ENCODE peak calls at places on chromosomes 7 and 10, in five cellular contexts. D is transverse colon, S is A549, P is esophagus muscularis mucosa, H is H1. U is an unnamed sample.

GRCh38 chr7:124171068-124171467 is 138.2 kb upstream of the TMEM229A start:
- DNase-seq in S (no peak), H (no peak), D (no peak), P (no peak), U (no peak)

GRCh38 chr10:77970869-77971803 is 44.6 kb upstream of the DLG5 start:
- DNase-seq in D (peak), P (peak), H (no peak), S (peak), U (peak)

GRCh38 chr7:48389977-48390376 is 218.7 kb downstream of the ABCA13 start:
- DNase-seq in P (peak), S (no peak), H (no peak), D (no peak), U (peak)

GRCh38 chr10:1044146-1044545 is 4.8 kb downstream of the IDI1 start:
- DNase-seq in D (no peak), P (no peak), S (no peak), H (no peak), U (no peak)

GRCh38 chr10:29105516-29106215 is 183.2 kb upstream of the LYZL1 start:
- DNase-seq in S (peak), P (no peak), H (no peak), D (no peak), U (no peak)

GRCh38 chr10:17645591-17646345 is 1.8 kb downstream of the STAM start:
- DNase-seq in D (no peak), P (no peak), H (no peak), S (no peak), U (no peak)

GRCh38 chr10:1788401-1788800 is 51.1 kb upstream of the ADARB2 start:
- DNase-seq in P (no peak), S (no peak), D (no peak), H (no peak), U (no peak)

GRCh38 chr7:117248810-117249209 is 74.0 kb downstream of the WNT2 start:
- DNase-seq in D (no peak), H (no peak), P (peak), S (no peak), U (no peak)

GRCh38 chr7:128281605-128282380 is 40.7 kb downstream of the LEP start:
- DNase-seq in P (no peak), H (no peak), S (no peak), D (no peak), U (no peak)

GRCh38 chr7:30595461-30596042 is 874 bp downstream of the GARS1 start:
- DNase-seq in P (no peak), H (no peak), S (no peak), D (no peak), U (no peak)

GRCh38 chr10:125521721-125522680 is 161.0 kb downstream of the TEX36 start:
- DNase-seq in S (peak), P (peak), D (no peak), H (peak), U (no peak)

GRCh38 chr7:138186951-138187351 is 110.7 kb downstream of the AKR1D1 start:
- DNase-seq in D (no peak), S (no peak), H (no peak), P (no peak), U (no peak)

GRCh38 chr10:77416327-77417135 is 221.1 kb downstream of the KCNMA1 start:
- DNase-seq in P (no peak), D (no peak), H (no peak), S (peak), U (no peak)

GRCh38 chr10:7797582-7797981 is 9.6 kb downstream of the ATP5F1C start:
- DNase-seq in P (no peak), H (no peak), S (peak), D (no peak), U (no peak)

GRCh38 chr10:126549326-126549725 is 121.2 kb downstream of the C10orf90 start:
- DNase-seq in H (no peak), P (no peak), D (no peak), S (no peak), U (no peak)

GRCh38 chr7:46152671-46153070 is 231.6 kb upstream of the IGFBP3 start:
- DNase-seq in P (no peak), H (no peak), S (no peak), D (no peak), U (no peak)

GRCh38 chr10:55628260-55628701 is 732.8 kb downstream of the ZWINT start:
- DNase-seq in D (no peak), S (no peak), P (no peak), H (peak), U (no peak)

GRCh38 chr7:75042831-75043703 is 30.5 kb downstream of the RCC1L start:
- DNase-seq in P (no peak), H (no peak), S (no peak), D (no peak), U (no peak)

GRCh38 chr10:60314306-60314940 is 75.3 kb downstream of the ANK3 start:
- DNase-seq in H (no peak), S (no peak), D (no peak), P (no peak), U (no peak)

GRCh38 chr10:110372656-110373055 is 67.9 kb upstream of the SMNDC1 start:
- DNase-seq in H (no peak), S (peak), P (no peak), D (no peak), U (no peak)

GRCh38 chr7:127628445-127628844 is 10.5 kb upstream of the PAX4 start:
- DNase-seq in H (peak), S (no peak), P (no peak), D (no peak), U (no peak)

GRCh38 chr10:125257521-125258105 is 97.2 kb upstream of the CTBP2 start:
- DNase-seq in H (peak), S (no peak), P (peak), D (no peak), U (no peak)

GRCh38 chr7:767941-768729 is 41.1 kb upstream of the PRKAR1B start:
- DNase-seq in H (no peak), P (no peak), D (no peak), S (no peak), U (no peak)

GRCh38 chr10:63713191-63714144 is 192.3 kb downstream of the REEP3 start:
- DNase-seq in D (peak), P (no peak), S (no peak), H (peak), U (peak)

GRCh38 chr7:134477954-134478353 is 19.1 kb upstream of the AKR1B1 start:
- DNase-seq in S (no peak), P (no peak), H (no peak), D (no peak), U (no peak)

GRCh38 chr7:13687500-13687899 is 302.0 kb downstream of the ETV1 start:
- DNase-seq in D (no peak), P (no peak), S (no peak), H (no peak), U (no peak)

GRCh38 chr7:10343108-10343507 is 630.6 kb upstream of the PHF14 start:
- DNase-seq in S (no peak), H (no peak), D (no peak), P (no peak), U (no peak)

GRCh38 chr10:110225756-110226554 is 18.6 kb downstream of the MXI1 start:
- DNase-seq in S (peak), H (peak), P (peak), D (peak), U (peak)

GRCh38 chr7:386385-386784 is 96.4 kb downstream of the FOXL3 start:
- DNase-seq in H (no peak), P (no peak), D (no peak), S (no peak), U (no peak)

GRCh38 chr10:91210435-91210834 is 10.0 kb upstream of the PCGF5 start:
- DNase-seq in P (peak), H (no peak), S (no peak), D (peak), U (no peak)

GRCh38 chr10:46516660-46517416 is 39.6 kb downstream of the GPRIN2 start:
- DNase-seq in D (peak), P (no peak), H (peak), S (peak), U (no peak)

GRCh38 chr10:132788180-132788830 is 2.4 kb upstream of the NKX6-2 start:
- DNase-seq in S (peak), H (no peak), D (peak), P (no peak), U (no peak)

GRCh38 chr10:73131295-73131694 is 21.0 kb downstream of the NUDT13 start:
- DNase-seq in P (no peak), H (no peak), S (no peak), D (no peak), U (no peak)

GRCh38 chr10:84269773-84270172 is 24.9 kb downstream of the RGR start:
- DNase-seq in S (no peak), D (no peak), P (no peak), H (no peak), U (no peak)

GRCh38 chr10:72107325-72108003 is 19.1 kb upstream of the SPOCK2 start:
- DNase-seq in P (no peak), D (no peak), H (no peak), S (peak), U (no peak)

GRCh38 chr10:114048472-114048871 is 4.8 kb downstream of the ADRB1 start:
- DNase-seq in D (no peak), P (no peak), S (no peak), H (no peak), U (no peak)

GRCh38 chr10:120789804-120790203 is 61.4 kb upstream of the WDR11 start:
- DNase-seq in S (no peak), P (no peak), H (no peak), D (no peak), U (no peak)

DNA sequence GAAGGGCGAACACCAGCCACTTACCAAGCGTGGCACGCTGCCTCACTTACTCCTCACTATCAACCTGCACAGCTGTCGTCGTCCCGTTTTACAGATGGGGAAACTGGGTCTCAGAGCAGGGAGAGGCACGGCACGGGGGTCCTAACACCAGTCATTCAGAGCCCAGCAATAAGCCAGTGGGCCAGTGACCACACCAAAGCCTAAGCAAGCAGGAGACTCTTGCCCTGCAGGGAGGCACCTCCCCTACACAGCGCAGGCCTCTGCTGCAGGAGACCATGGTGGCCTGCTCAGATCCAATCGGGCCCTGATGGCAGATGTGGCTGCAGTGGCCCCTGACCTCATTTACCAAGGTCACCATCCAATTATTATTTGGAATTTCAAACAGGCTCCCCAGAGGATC is 4.8 kb downstream of the SLIT1 start:
- DNase-seq in H (no peak), D (no peak), P (no peak), S (no peak), U (no peak)
- H3K27ac ChIP-seq in H (no peak), D (no peak), P (no peak), S (no peak), U (no peak)

DNA sequence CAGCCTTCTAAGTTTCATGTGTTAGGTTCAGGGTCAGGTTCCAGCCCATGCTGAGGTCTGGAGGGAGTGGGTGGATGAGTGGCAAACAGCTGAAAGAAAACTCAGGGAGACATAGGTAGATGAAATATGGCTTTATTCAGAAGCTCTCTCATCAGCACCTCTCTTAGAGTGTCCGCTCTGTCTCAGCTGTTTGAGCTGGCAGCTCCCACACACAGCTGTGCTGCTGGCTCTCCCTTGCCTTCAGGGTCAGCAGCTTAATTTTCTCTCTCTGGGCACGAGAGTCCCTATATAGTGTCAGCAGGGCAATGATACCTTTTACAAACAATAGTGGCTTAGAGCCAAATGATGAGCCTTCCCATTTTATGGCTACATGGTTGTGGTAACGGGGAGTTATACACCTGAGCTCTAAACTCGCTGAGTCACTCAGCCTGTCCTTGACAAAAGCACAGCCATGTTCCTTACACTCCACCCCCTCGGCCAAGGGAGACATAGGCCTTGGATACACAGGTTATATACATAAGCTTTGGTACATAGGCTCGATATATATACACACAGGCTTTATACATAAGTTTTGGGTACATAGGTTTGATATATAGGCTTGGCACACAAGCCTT is 10.4 kb downstream of the RNF133 start:
- DNase-seq in H (no peak), S (no peak), D (no peak), P (no peak), U (no peak)
- TF ChIP-seq CTCF in H (no peak), S (no peak), D (no peak), P (no peak), U (no peak)

GRCh38 chr10:122172311-122173008 is 98.6 kb upstream of the BTBD16 start:
- DNase-seq in P (no peak), D (no peak), H (no peak), S (no peak), U (no peak)

GRCh38 chr10:122173766-122174435 is 97.2 kb upstream of the BTBD16 start:
- DNase-seq in D (no peak), S (no peak), P (no peak), H (no peak), U (no peak)

GRCh38 chr10:122173337-122173736 is 97.8 kb upstream of the BTBD16 start:
- DNase-seq in P (no peak), S (no peak), H (no peak), D (no peak), U (no peak)

GRCh38 chr10:122178655-122179054 is 92.4 kb upstream of the BTBD16 start:
- DNase-seq in P (no peak), S (no peak), H (no peak), D (no peak), U (no peak)

DNA sequence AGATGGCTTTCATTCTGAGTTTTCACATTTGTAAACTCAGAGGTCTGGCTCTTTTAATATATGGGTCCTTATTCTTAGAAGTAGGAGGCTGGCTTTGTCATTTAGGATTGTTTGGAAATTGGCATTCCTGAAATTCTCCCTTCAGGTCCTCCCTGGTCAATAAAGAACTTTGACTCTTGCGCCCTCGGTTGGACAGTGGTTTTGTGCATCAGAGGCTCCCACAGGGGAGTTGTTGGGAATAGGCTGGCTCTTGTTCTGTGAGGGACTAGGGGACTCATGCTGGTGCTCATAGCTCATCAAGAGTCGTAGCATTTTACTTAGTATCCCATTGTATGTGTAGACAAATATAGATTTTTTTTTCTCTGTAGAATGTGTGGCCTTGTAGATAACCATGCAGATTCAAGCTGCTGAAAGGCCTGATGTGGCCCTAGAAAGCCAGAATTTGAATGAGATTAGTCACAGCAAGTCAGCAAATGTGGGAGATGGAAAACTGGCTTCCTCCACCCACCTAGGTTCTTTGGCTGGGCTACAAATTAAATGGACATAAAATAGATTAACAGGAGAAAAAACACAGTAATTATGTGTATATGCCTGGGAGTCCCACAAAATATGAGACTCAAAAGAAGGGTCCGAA is 94.7 kb upstream of the BTBD16 start:
- DNase-seq in P (no peak), H (no peak), D (no peak), S (no peak), U (no peak)
- TF ChIP-seq EP300 in P (no peak), H (no peak), D (no peak), S (no peak), U (no peak)

DNA sequence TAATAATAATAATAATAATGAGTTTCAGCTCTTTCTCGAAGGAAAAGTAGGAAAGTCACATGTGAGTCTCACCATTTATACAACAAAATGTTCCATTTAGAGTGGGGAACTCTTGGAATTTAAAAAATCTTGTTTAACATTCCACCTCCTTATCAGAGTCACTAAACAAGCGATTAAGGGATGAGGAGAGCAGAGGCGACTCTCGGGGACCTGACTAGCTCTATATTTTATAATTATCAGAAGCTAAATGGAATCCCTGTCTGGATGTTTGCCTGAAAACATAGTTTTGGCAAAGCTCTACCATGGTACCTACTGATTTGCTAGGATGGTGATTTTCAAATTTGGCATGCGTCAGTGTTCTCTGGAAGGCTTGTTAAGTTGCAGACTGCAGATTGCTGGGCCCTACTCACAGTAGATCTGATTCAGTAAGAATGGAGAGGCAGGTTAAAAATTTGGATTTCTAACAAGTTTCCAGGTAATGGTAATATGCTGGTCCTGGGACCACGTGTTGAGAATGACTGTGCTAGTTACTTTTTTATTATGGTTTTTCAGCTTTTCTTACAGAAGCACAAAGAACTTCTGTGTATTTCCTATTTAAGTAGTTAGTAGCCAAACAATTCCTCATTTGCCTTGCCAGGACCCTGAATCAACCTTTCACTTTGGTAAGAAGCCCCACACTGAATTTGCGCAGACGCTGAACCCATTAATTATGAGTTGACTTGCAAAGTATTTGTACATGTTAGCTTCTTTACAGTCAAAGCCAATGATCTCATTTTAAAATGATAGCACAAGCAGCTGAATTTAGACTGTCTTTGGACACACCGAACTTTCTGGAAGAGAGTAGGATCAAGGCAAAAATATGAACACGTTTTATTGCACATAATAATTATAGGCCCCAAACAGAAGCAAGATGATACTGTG is 39.5 kb downstream of the CPED1 start:
- DNase-seq in S (no peak), H (no peak), P (no peak), D (no peak), U (no peak)
- H3K27ac ChIP-seq in S (no peak), H (no peak), P (no peak), D (peak), U (peak)

GRCh38 chr7:103343758-103344452 is 662 bp downstream of the DNAJC2 start:
- DNase-seq in H (no peak), P (no peak), D (peak), S (peak), U (peak)
- TF ChIP-seq CTCF in H (no peak), P (no peak), D (no peak), S (no peak), U (no peak)

GRCh38 chr10:58817499-58817898 is 304.8 kb downstream of the BICC1 start:
- DNase-seq in H (no peak), D (no peak), P (no peak), S (no peak), U (no peak)
- TF ChIP-seq EP300 in H (no peak), D (no peak), P (no peak), S (no peak), U (no peak)